ENCODE peak calls at places on chromosomes 5 and 9, in four cellular contexts. V is activated CD4-positive, alpha-beta T cell treated with anti-CD3 and anti-CD28 coated beads, Interleukin-2, amount 50 U/mL, for 48 hours; R is KBM-7; N is kidney epithelial cell. S is an unnamed sample.

GRCh38 chr9:112447283-112447761 is 39.3 kb upstream of the KIAA1958 start:
- DNase-seq in N (no peak), R (no peak), V (no peak), S (no peak)

GRCh38 chr5:40683351-40683750 is 3.6 kb downstream of the PTGER4 start:
- DNase-seq in V (no peak), N (no peak), R (no peak), S (no peak)

GRCh38 chr9:21070171-21070571 is 7.6 kb downstream of the IFNB1 start:
- DNase-seq in R (peak; percentile 72), N (peak; percentile 88), V (no peak), S (no peak)

GRCh38 chr9:120726484-120726883 is 12.2 kb upstream of the MEGF9 start:
- DNase-seq in N (no peak), V (no peak), R (no peak), S (no peak)

GRCh38 chr5:139278540-139279274 is 14.8 kb upstream of the MATR3 start:
- DNase-seq in R (no peak), N (no peak), V (no peak), S (no peak)

GRCh38 chr9:128473104-128473503 is 17.3 kb downstream of the ODF2 start:
- DNase-seq in N (no peak), V (no peak), R (no peak), S (no peak)

GRCh38 chr9:111863636-111864035 is 33.0 kb upstream of the UGCG start:
- DNase-seq in V (no peak), R (no peak), N (no peak), S (no peak)

GRCh38 chr5:76345582-76345981 is 57.5 kb upstream of the IQGAP2 start:
- DNase-seq in N (peak; percentile 9), R (no peak), V (no peak), S (no peak)

GRCh38 chr9:138049779-138050471 is 172.3 kb downstream of the CACNA1B start:
- DNase-seq in V (no peak), N (no peak), R (no peak), S (no peak)

GRCh38 chr5:150497274-150497988 is 10.5 kb upstream of the NDST1 start:
- DNase-seq in N (peak; percentile 91), R (no peak), V (no peak), S (no peak)

GRCh38 chr5:98651715-98652114 is 121.7 kb upstream of the RGMB start:
- DNase-seq in V (no peak), N (no peak), R (no peak), S (no peak)

GRCh38 chr9:130110166-130110565 is 56.5 kb downstream of the GPR107 start:
- DNase-seq in N (no peak), R (no peak), V (no peak), S (no peak)

GRCh38 chr9:99824378-99825157 is 2.9 kb downstream of the NR4A3 start:
- DNase-seq in N (no peak), R (peak; percentile 50), V (peak; percentile 73), S (peak; percentile 72)

GRCh38 chr5:110045153-110045552 is 355.4 kb downstream of the MAN2A1 start:
- DNase-seq in N (no peak), V (no peak), R (no peak), S (no peak)

GRCh38 chr5:7392401-7393024 is 3.4 kb upstream of the ADCY2 start:
- DNase-seq in N (no peak), R (peak; percentile 38), V (no peak), S (no peak)

GRCh38 chr9:91825422-91825821 is 124.6 kb downstream of the ROR2 start:
- DNase-seq in V (no peak), R (no peak), N (no peak), S (no peak)

GRCh38 chr5:88715503-88715902 is 167.5 kb downstream of the MEF2C start:
- DNase-seq in N (no peak), R (no peak), V (no peak), S (no peak)

GRCh38 chr5:103428411-103428871 is 134.1 kb downstream of the NUDT12 start:
- DNase-seq in R (no peak), N (no peak), V (no peak), S (no peak)

GRCh38 chr9:124457887-124458431 is 7.7 kb downstream of the ADGRD2 start:
- DNase-seq in V (no peak), N (no peak), R (no peak), S (no peak)

GRCh38 chr9:113577525-113578261 is 114.2 kb downstream of the RGS3 start:
- DNase-seq in N (no peak), R (no peak), V (no peak), S (no peak)

GRCh38 chr5:151912360-151912759 is 12.3 kb downstream of the GLRA1 start:
- DNase-seq in N (no peak), V (no peak), R (no peak), S (no peak)

GRCh38 chr9:122402403-122403268 is 31.8 kb downstream of the PTGS1 start:
- DNase-seq in N (peak; percentile 85), V (peak; percentile 9), R (peak; percentile 50), S (no peak)

GRCh38 chr5:170960567-170960966 is 98.7 kb downstream of the RANBP17 start:
- DNase-seq in N (no peak), R (no peak), V (no peak), S (no peak)

GRCh38 chr9:133995012-133995896 is 3.1 kb upstream of the VAV2 start:
- DNase-seq in V (no peak), R (peak; percentile 22), N (no peak), S (no peak)

GRCh38 chr9:134571946-134572914 is 69.4 kb upstream of the COL5A1 start:
- DNase-seq in N (no peak), V (no peak), R (peak; percentile 28), S (no peak)

GRCh38 chr5:42612997-42613396 is 143.6 kb upstream of the CCDC152 start:
- DNase-seq in N (no peak), R (no peak), V (no peak), S (no peak)

GRCh38 chr5:98004463-98004862 is 769.0 kb upstream of the RGMB start:
- DNase-seq in V (no peak), R (no peak), N (no peak), S (no peak)

GRCh38 chr9:19155106-19155999 is 28.1 kb upstream of the PLIN2 start:
- DNase-seq in V (no peak), R (no peak), N (no peak), S (peak; percentile 15)

GRCh38 chr5:169875091-169875727 is 105.1 kb downstream of the INSYN2B start:
- DNase-seq in R (no peak), V (no peak), N (no peak), S (no peak)